ENCODE peak calls at places on chromosomes 1 and 21, in four cellular contexts. One of them, this sample, is unnamed.

GRCh38 chr21:31517664-31518402 is 141.7 kb upstream of the SOD1 start:
- DNase-seq in SK-N-SH: no peak
- DNase-seq in GM12878: no peak
- DNase-seq in H1: no peak
- DNase-seq in this sample: no peak

GRCh38 chr1:158717344-158717743 is 3.2 kb downstream of the OR6K3 start:
- DNase-seq in SK-N-SH: no peak
- DNase-seq in GM12878: no peak
- DNase-seq in H1: no peak
- DNase-seq in this sample: no peak

GRCh38 chr1:59125711-59126320 is 171.1 kb upstream of the FGGY start:
- DNase-seq in SK-N-SH: no peak
- DNase-seq in GM12878: no peak
- DNase-seq in H1: no peak
- DNase-seq in this sample: no peak

GRCh38 chr1:85334962-85335361 is 58.5 kb upstream of the BCL10 start:
- DNase-seq in SK-N-SH: no peak
- DNase-seq in GM12878: no peak
- DNase-seq in H1: no peak
- DNase-seq in this sample: no peak

GRCh38 chr1:18818036-18818435 is 41.4 kb downstream of the TAS1R2 start:
- DNase-seq in SK-N-SH: peak
- DNase-seq in GM12878: no peak
- DNase-seq in H1: no peak
- DNase-seq in this sample: no peak

GRCh38 chr1:9078035-9078948 is 8.9 kb upstream of the SLC2A5 start:
- DNase-seq in SK-N-SH: no peak
- DNase-seq in GM12878: peak
- DNase-seq in H1: no peak
- DNase-seq in this sample: no peak

GRCh38 chr1:34977858-34978257 is 7.3 kb downstream of the TMEM35B start:
- DNase-seq in SK-N-SH: peak
- DNase-seq in GM12878: no peak
- DNase-seq in H1: no peak
- DNase-seq in this sample: peak

GRCh38 chr1:6440198-6441126 is 15.9 kb downstream of the ESPN start:
- DNase-seq in SK-N-SH: peak
- DNase-seq in GM12878: no peak
- DNase-seq in H1: peak
- DNase-seq in this sample: peak

GRCh38 chr1:83996621-83997020 is 2.3 kb downstream of the TTLL7 start:
- DNase-seq in SK-N-SH: no peak
- DNase-seq in GM12878: no peak
- DNase-seq in H1: no peak
- DNase-seq in this sample: no peak

GRCh38 chr1:151475175-151475574 is 15.9 kb upstream of the POGZ start:
- DNase-seq in SK-N-SH: no peak
- DNase-seq in GM12878: peak
- DNase-seq in H1: no peak
- DNase-seq in this sample: no peak

GRCh38 chr1:180061019-180061418 is 93.7 kb upstream of the QSOX1 start:
- DNase-seq in SK-N-SH: no peak
- DNase-seq in GM12878: no peak
- DNase-seq in H1: no peak
- DNase-seq in this sample: no peak

GRCh38 chr1:26972821-26973220 is 12.6 kb upstream of the KDF1 start:
- DNase-seq in SK-N-SH: no peak
- DNase-seq in GM12878: no peak
- DNase-seq in H1: no peak
- DNase-seq in this sample: no peak

GRCh38 chr1:59017501-59018231 is 233.8 kb upstream of the JUN start:
- DNase-seq in SK-N-SH: no peak
- DNase-seq in GM12878: no peak
- DNase-seq in H1: no peak
- DNase-seq in this sample: no peak

GRCh38 chr1:28329395-28330153 is 734 bp downstream of the MED18 start:
- DNase-seq in SK-N-SH: peak
- DNase-seq in GM12878: no peak
- DNase-seq in H1: peak
- DNase-seq in this sample: peak
- TF ChIP-seq TCF12 in SK-N-SH: no peak
- TF ChIP-seq TCF12 in GM12878: no peak
- TF ChIP-seq TCF12 in H1: no peak
- TF ChIP-seq TCF12 in this sample: no peak

GRCh38 chr1:150161747-150162581 is 12.2 kb downstream of the PLEKHO1 start:
- DNase-seq in SK-N-SH: no peak
- DNase-seq in GM12878: no peak
- DNase-seq in H1: no peak
- DNase-seq in this sample: no peak
- TF ChIP-seq TCF12 in SK-N-SH: no peak
- TF ChIP-seq TCF12 in GM12878: no peak
- TF ChIP-seq TCF12 in H1: no peak
- TF ChIP-seq TCF12 in this sample: no peak

GRCh38 chr1:12637693-12638092 is 6.2 kb upstream of the AADACL4 start:
- DNase-seq in SK-N-SH: no peak
- DNase-seq in GM12878: no peak
- DNase-seq in H1: no peak
- DNase-seq in this sample: no peak

GRCh38 chr1:12640237-12640957 is 3.5 kb upstream of the AADACL4 start:
- DNase-seq in SK-N-SH: no peak
- DNase-seq in GM12878: no peak
- DNase-seq in H1: no peak
- DNase-seq in this sample: no peak

GRCh38 chr1:12634156-12634555 is 9.7 kb upstream of the AADACL4 start:
- DNase-seq in SK-N-SH: no peak
- DNase-seq in GM12878: no peak
- DNase-seq in H1: no peak
- DNase-seq in this sample: no peak

GRCh38 chr1:12634696-12635202 is 9.1 kb upstream of the AADACL4 start:
- DNase-seq in SK-N-SH: no peak
- DNase-seq in GM12878: no peak
- DNase-seq in H1: no peak
- DNase-seq in this sample: no peak

DNA sequence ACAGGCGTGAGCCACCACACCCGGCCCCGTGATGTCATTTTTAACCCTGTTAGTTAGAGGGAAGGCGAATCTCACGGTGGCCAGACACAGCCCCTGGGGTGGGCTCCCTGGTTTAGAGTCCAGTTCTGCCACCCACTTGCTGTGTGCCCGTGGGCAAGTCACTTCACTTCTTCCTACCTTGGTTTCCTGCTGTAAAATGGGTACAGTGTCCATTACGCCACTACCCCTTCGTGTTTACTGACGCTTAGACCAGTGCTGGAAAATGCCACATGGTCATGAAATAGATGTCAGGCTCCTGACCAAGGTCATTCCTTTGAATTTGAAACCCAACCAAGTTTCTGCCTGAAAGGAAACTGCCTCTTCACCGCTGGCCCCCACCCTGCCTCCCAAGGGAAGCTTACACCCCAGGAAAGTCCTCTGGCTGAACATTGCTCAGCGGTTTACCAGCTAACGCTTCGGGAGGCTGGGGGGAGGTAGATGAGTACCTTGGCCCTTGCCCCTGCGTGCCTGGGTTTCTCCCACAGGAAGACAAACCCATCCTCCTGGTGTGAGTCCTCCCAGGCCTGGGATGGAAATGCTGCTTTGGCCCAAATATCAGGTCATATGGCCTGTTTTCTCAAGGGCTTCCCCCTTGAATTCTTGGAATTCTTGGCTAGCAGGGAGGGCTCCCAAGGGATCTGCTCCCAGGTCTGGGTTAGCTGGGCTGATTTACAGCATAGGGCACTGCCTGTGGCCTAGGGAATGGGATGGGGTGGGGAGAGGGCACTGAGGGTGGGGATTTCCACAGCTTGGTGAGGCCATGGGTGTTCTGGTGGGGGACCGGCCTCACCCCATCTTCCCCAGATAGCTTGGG is 7.6 kb upstream of the AADACL4 start:
- DNase-seq in SK-N-SH: no peak
- DNase-seq in GM12878: no peak
- DNase-seq in H1: peak
- DNase-seq in this sample: no peak
- TF ChIP-seq TCF12 in SK-N-SH: no peak
- TF ChIP-seq TCF12 in GM12878: no peak
- TF ChIP-seq TCF12 in H1: no peak
- TF ChIP-seq TCF12 in this sample: no peak

GRCh38 chr21:38913120-38913975 is 107.6 kb downstream of the ETS2 start:
- DNase-seq in SK-N-SH: peak
- DNase-seq in GM12878: no peak
- DNase-seq in H1: peak
- DNase-seq in this sample: no peak
- TF ChIP-seq TCF12 in SK-N-SH: no peak
- TF ChIP-seq TCF12 in GM12878: no peak
- TF ChIP-seq TCF12 in H1: no peak
- TF ChIP-seq TCF12 in this sample: no peak

GRCh38 chr1:234699795-234700665 is 90.1 kb upstream of the IRF2BP2 start:
- DNase-seq in SK-N-SH: peak
- DNase-seq in GM12878: peak
- DNase-seq in H1: no peak
- DNase-seq in this sample: no peak
- TF ChIP-seq TCF12 in SK-N-SH: peak
- TF ChIP-seq TCF12 in GM12878: peak
- TF ChIP-seq TCF12 in H1: no peak
- TF ChIP-seq TCF12 in this sample: no peak

GRCh38 chr1:156749429-156750118 is 1.9 kb downstream of the HDGF start:
- DNase-seq in SK-N-SH: no peak
- DNase-seq in GM12878: no peak
- DNase-seq in H1: no peak
- DNase-seq in this sample: peak
- TF ChIP-seq TCF12 in SK-N-SH: no peak
- TF ChIP-seq TCF12 in GM12878: no peak
- TF ChIP-seq TCF12 in H1: no peak
- TF ChIP-seq TCF12 in this sample: no peak

GRCh38 chr1:118151312-118151937 is 33.6 kb downstream of the SPAG17 start:
- DNase-seq in SK-N-SH: peak
- DNase-seq in GM12878: peak
- DNase-seq in H1: peak
- DNase-seq in this sample: peak
- TF ChIP-seq TCF12 in SK-N-SH: no peak
- TF ChIP-seq TCF12 in GM12878: no peak
- TF ChIP-seq TCF12 in H1: no peak
- TF ChIP-seq TCF12 in this sample: no peak